ENCODE peak calls at places on chromosomes 4 and X, in four cellular contexts. N, A, U and B are unnamed samples.

GRCh38 chr4:125115941-125116340 is 198.8 kb upstream of the FAT4 start:
- DNase-seq in N (no peak), A (no peak), U (no peak), B (no peak)

GRCh38 chr4:183846951-183847350 is 58.2 kb upstream of the STOX2 start:
- DNase-seq in N (no peak), A (no peak), U (no peak), B (no peak)

GRCh38 chr4:25532579-25532978 is 123.1 kb upstream of the SLC34A2 start:
- DNase-seq in N (no peak), A (no peak), U (no peak), B (no peak)

GRCh38 chrX:69317721-69318120 is 152.5 kb upstream of the PJA1 start:
- DNase-seq in N (no peak), A (no peak), U (no peak), B (no peak)

GRCh38 chr4:86891785-86892638 is at the start of gene C4orf36:
- DNase-seq in N (no peak), A (peak), U (peak), B (no peak)

GRCh38 chr4:17111959-17112659 is 213.7 kb upstream of the LDB2 start:
- DNase-seq in N (no peak), A (no peak), U (peak), B (no peak)

GRCh38 chr4:179095585-179096228 is 1653.5 kb upstream of the AGA start:
- DNase-seq in N (no peak), A (no peak), U (no peak), B (no peak)

GRCh38 chrX:39258331-39258730 is 457.1 kb downstream of the MID1IP1 start:
- DNase-seq in N (no peak), A (no peak), U (no peak), B (no peak)

GRCh38 chr4:26732356-26732755 is 128.3 kb upstream of the STIM2 start:
- DNase-seq in N (no peak), A (no peak), U (no peak), B (no peak)

GRCh38 chr4:8241211-8241779 is 28.3 kb upstream of the HTRA3 start:
- DNase-seq in N (no peak), A (no peak), U (no peak), B (no peak)

DNA sequence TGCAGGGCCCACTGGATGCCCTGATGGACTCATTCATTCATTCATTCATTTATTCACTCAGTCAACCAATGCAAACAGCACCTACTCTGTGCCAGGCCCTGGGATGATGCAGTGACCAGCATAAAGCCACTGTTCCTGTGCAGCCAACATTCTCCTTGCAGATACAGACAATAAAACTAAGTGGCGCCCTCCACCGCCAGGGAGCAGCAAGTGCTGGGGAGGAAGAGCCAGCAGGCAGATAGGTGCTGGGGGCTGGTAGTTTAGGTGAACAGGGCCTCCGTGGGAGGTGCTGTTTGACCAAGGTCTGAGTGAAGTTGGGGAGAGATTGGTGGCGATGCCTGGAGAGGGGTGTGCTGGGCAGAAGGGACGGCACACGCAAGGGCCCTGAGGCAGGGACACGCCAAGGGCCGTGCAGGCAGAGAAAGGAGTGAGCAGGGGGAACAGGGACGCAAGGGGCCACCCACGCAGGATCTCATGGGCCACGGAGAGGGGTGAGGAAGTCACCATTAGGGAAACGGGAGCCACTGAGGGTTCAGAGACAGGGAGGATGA is 65.5 kb downstream of the WFS1 start:
- DNase-seq in N (no peak), A (no peak), U (no peak), B (no peak)
- TF ChIP-seq CTCF in N (no peak), A (no peak), U (no peak), B (no peak)

GRCh38 chr4:90121961-90122748 is 5.0 kb upstream of the CCSER1 start:
- DNase-seq in N (no peak), A (no peak), U (no peak), B (no peak)

GRCh38 chr4:90118547-90119211 is 8.5 kb upstream of the CCSER1 start:
- DNase-seq in N (no peak), A (no peak), U (peak), B (no peak)

GRCh38 chr4:90120815-90121214 is 6.4 kb upstream of the CCSER1 start:
- DNase-seq in N (no peak), A (no peak), U (no peak), B (no peak)

GRCh38 chr4:90120037-90120436 is 7.2 kb upstream of the CCSER1 start:
- DNase-seq in N (no peak), A (no peak), U (no peak), B (no peak)
- TF ChIP-seq CTCF in N (no peak), A (no peak), U (peak), B (no peak)

DNA sequence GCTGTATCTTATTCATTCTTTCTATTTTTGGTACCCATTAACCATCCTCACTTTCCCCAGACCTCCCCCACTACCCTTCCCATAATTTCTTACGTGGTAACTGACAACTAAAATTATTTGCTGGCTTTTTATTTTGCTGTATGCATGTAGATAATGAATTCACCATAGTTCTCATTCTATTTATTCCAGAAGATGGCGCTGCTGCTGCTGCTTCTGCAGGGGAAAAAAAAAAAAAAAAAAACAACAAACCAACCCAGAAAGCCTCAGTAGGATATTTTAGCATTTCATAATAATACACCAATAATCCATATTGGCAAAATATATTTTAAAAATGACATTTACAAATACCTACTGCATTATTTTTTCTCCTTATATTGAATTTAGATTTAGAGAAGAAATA is 416.6 kb upstream of the MAGEB18 start:
- DNase-seq in N (no peak), A (no peak), U (peak), B (no peak)
- TF ChIP-seq CTCF in N (no peak), A (peak), U (no peak), B (no peak)

DNA sequence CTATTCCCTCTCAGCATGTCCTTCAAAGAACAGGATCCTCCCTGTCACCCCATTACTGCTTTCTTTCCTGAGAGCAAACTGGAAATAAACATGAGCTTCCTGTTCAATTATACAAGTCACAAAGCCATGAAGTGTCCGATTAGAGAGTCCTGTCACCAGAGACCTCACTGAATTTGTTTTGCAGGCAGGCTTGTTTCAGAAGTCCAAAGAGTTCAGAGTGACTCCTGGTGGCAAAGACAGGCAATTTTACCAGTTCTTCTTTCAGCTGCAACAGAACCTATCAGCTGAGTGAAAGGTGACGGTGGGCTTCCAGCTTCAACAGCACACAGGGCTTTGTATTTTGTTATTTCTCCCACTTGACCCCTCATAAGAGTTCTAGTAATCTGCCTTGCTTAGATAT is 6.4 kb downstream of the ELK1 start:
- DNase-seq in N (no peak), A (no peak), U (no peak), B (no peak)
- TF ChIP-seq CTCF in N (no peak), A (no peak), U (peak), B (no peak)

DNA sequence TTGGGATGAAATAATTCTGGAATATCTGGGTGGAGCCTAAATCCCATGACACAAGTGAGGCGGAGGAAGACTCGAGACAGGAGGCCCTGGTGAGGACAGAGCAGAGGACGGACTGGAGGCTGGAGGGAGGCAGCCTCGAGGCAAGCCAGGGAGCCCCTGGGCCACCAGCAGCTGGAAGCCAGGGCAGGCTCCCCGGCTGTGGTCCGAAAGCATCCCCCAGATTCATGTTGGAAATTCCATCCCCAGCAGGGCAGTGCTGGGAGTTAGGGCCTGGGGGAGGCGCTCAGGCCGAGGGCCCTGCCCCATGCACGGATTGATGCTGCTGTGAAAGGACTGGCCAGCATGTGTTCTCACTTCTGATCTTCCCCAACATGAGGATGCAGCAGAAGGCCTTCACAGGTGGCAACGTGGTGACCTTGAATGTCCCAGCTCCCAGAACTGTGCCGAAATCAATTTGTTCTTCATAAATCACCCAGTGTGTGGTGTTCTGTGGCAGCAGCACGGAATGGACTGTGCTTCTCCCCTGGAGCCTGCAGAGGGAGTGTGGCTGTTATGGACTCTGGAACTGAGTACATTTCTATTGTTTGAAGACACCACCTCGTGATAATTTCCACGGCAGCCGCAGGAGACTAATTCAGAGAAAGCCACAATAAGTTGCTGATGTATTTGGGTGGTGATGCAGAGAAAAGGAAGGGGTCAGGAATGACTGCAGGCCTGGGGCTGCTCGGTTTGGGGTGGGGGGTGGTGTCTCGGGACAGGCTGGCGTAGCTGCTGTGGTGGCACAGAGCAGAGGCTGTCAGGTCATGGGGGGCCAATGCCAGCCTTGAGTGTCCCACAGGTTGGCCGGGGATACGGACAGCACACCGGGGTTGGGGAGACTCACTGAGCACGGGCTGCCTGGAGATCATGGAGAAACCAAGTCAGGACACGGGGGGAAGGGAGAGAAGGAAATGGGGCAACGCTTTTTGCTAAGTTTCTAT is 56.9 kb downstream of the PCGF3 start:
- DNase-seq in N (no peak), A (no peak), U (no peak), B (no peak)
- TF ChIP-seq CTCF in N (no peak), A (peak), U (no peak), B (no peak)

GRCh38 chrX:2703991-2704369 is 12.9 kb downstream of the CD99 start:
- DNase-seq in N (no peak), A (no peak), U (no peak), B (no peak)
- TF ChIP-seq CTCF in N (no peak), A (no peak), U (no peak), B (no peak)